ENCODE peak calls at places on chromosomes 12 and 14, in ten cellular contexts. H is keratinocyte; I is upper lobe of left lung; D is K562; Z is OCI-LY7; M is PC-3; A is body of pancreas; U is Peyer's patch; T is CD8-positive, alpha-beta T cell; K is hepatocyte. G is an unnamed sample. For H3K9me3, the result is how much of the 10 kb centered on the place peaks cover.

GRCh38 chr14:29627141-29627540 is 300.5 kb downstream of the PRKD1 start:
- DNase-seq in Z (no peak), I (no peak), D (no peak), K (no peak), M (no peak), A (no peak), H (no peak), T (no peak), U (no peak), G (no peak)

GRCh38 chr12:42698213-42698612 is 108.7 kb upstream of the PRICKLE1 start:
- DNase-seq in A (no peak), M (no peak), U (no peak), D (no peak), T (no peak), K (peak), H (no peak), Z (no peak), I (no peak), G (no peak)

GRCh38 chr14:57293851-57294837 is 25.4 kb downstream of the AP5M1 start:
- DNase-seq in H (no peak), K (peak), D (no peak), I (no peak), T (no peak), U (no peak), Z (peak), M (peak), A (no peak), G (no peak)

GRCh38 chr12:23084236-23084995 is 459.4 kb downstream of the ETNK1 start:
- DNase-seq in T (no peak), H (peak), K (peak), I (no peak), A (peak), M (peak), U (no peak), Z (no peak), D (peak), G (no peak)

GRCh38 chr14:66003082-66003740 is 483.0 kb upstream of the CCDC196 start:
- DNase-seq in Z (no peak), H (no peak), U (no peak), T (no peak), M (peak), D (no peak), K (no peak), I (peak), A (no peak), G (no peak)

GRCh38 chr14:49194067-49194466 is 392.1 kb downstream of the RPS29 start:
- DNase-seq in T (no peak), K (no peak), I (no peak), H (no peak), Z (no peak), M (no peak), A (no peak), D (no peak), U (no peak), G (no peak)

GRCh38 chr14:26594756-26595545 is 2.9 kb downstream of the NOVA1 start:
- DNase-seq in U (no peak), I (no peak), K (no peak), D (no peak), M (no peak), T (no peak), Z (no peak), H (no peak), A (no peak), G (no peak)

GRCh38 chr12:71426030-71426570 is 13.5 kb upstream of the LGR5 start:
- DNase-seq in H (no peak), A (no peak), D (no peak), M (no peak), U (no peak), T (no peak), I (no peak), K (no peak), Z (no peak), G (no peak)

GRCh38 chr14:59236195-59236594 is 47.7 kb downstream of the DAAM1 start:
- DNase-seq in K (no peak), M (no peak), H (no peak), Z (no peak), U (no peak), D (no peak), I (no peak), A (no peak), T (no peak), G (no peak)

GRCh38 chr14:65333926-65334687 is 78.4 kb upstream of the FUT8 start:
- DNase-seq in K (peak), H (no peak), T (no peak), D (no peak), M (no peak), A (no peak), I (no peak), U (peak), Z (peak), G (no peak)

GRCh38 chr12:55966408-55967281 is at the start of gene CDK2:
- DNase-seq in U (peak), K (peak), I (peak), Z (peak), A (peak), T (peak), M (peak), D (peak), H (no peak), G (peak)

GRCh38 chr14:79732911-79733310 is 478.4 kb downstream of the DIO2 start:
- DNase-seq in D (no peak), A (no peak), T (no peak), Z (no peak), U (no peak), K (no peak), I (no peak), M (no peak), H (no peak), G (no peak)

GRCh38 chr12:73158341-73158740 is 886.2 kb downstream of the TRHDE start:
- DNase-seq in I (no peak), H (no peak), U (no peak), A (no peak), Z (no peak), D (no peak), K (no peak), T (no peak), M (no peak), G (no peak)

GRCh38 chr12:31233061-31233730 is 92.8 kb downstream of the SINHCAF start:
- DNase-seq in M (no peak), T (no peak), A (no peak), H (no peak), D (no peak), U (no peak), Z (no peak), K (no peak), I (no peak), G (no peak)

GRCh38 chr12:111298583-111299436 is 70.1 kb downstream of the PHETA1 start:
- DNase-seq in K (peak), M (peak), U (peak), H (no peak), A (peak), T (peak), D (peak), Z (peak), I (peak), G (no peak)

GRCh38 chr12:93832126-93832525 is 155.0 kb downstream of the CRADD start:
- DNase-seq in M (no peak), I (no peak), K (no peak), H (no peak), T (no peak), U (no peak), A (no peak), D (no peak), Z (no peak), G (no peak)

GRCh38 chr14:68219407-68219806 is 399.8 kb downstream of the RAD51B start:
- DNase-seq in D (no peak), K (no peak), Z (no peak), H (no peak), T (no peak), A (no peak), M (no peak), I (no peak), U (no peak), G (no peak)

GRCh38 chr12:66629138-66629880 is 49.6 kb downstream of the GRIP1 start:
- DNase-seq in T (no peak), U (no peak), I (no peak), H (no peak), K (no peak), D (no peak), Z (no peak), A (peak), M (no peak), G (no peak)

GRCh38 chr14:89473979-89474378 is 56.9 kb upstream of the FOXN3 start:
- DNase-seq in A (no peak), U (no peak), Z (no peak), M (peak), I (no peak), H (no peak), T (no peak), K (no peak), D (no peak), G (no peak)

GRCh38 chr14:94401083-94401482 is 12.7 kb upstream of the SERPINA1 start:
- DNase-seq in I (no peak), M (peak), Z (no peak), U (no peak), K (no peak), H (no peak), A (no peak), T (no peak), D (no peak), G (no peak)

GRCh38 chr12:94305293-94305957 is 154.2 kb downstream of the CEP83 start:
- DNase-seq in U (no peak), K (no peak), I (peak), D (no peak), H (no peak), M (no peak), T (no peak), Z (no peak), A (no peak), G (no peak)

GRCh38 chr12:9651265-9651729 is 18.2 kb upstream of the CLEC2D start:
- DNase-seq in D (no peak), T (no peak), M (peak), U (peak), Z (peak), H (no peak), I (no peak), A (no peak), K (no peak), G (no peak)

GRCh38 chr12:48903363-48903981 is 21.8 kb downstream of the FKBP11 start:
- DNase-seq in U (no peak), M (no peak), Z (no peak), I (peak), K (no peak), A (no peak), H (no peak), T (no peak), D (no peak), G (no peak)

GRCh38 chr12:25829192-25829591 is 129.3 kb upstream of the RASSF8 start:
- DNase-seq in A (no peak), K (peak), M (peak), H (no peak), D (no peak), Z (no peak), T (no peak), U (no peak), I (no peak), G (no peak)

GRCh38 chr14:54766276-54767138 is 136.1 kb downstream of the GCH1 start:
- DNase-seq in M (no peak), D (peak), A (no peak), U (no peak), Z (no peak), H (no peak), I (no peak), T (no peak), K (no peak), G (no peak)

GRCh38 chr12:53190108-53190729 is 9.5 kb upstream of the CSAD start:
- DNase-seq in H (no peak), M (peak), U (no peak), T (peak), I (peak), A (peak), Z (peak), K (peak), D (peak), G (peak)

GRCh38 chr14:105078294-105078693 is 13.1 kb upstream of the GPR132 start:
- DNase-seq in K (no peak), D (no peak), I (no peak), M (no peak), A (no peak), U (no peak), Z (no peak), H (no peak), T (no peak), G (no peak)
- H3K27ac ChIP-seq in K (no peak), D (no peak), I (no peak), M (no peak), A (no peak), U (no peak), Z (no peak), H (no peak), T (no peak), G (no peak)

GRCh38 chr14:92974541-92975345 is 51.8 kb downstream of the CHGA start:
- DNase-seq in I (no peak), D (no peak), T (no peak), U (no peak), Z (no peak), H (no peak), K (no peak), A (no peak), M (no peak), G (no peak)

GRCh38 chr14:92971601-92972180 is 48.7 kb downstream of the CHGA start:
- DNase-seq in H (no peak), D (no peak), M (no peak), K (no peak), Z (no peak), U (no peak), A (no peak), T (no peak), I (no peak), G (no peak)

GRCh38 chr14:92973265-92973797 is 50.4 kb downstream of the CHGA start:
- DNase-seq in K (peak), T (peak), Z (peak), M (peak), H (peak), I (peak), A (peak), U (no peak), D (peak), G (no peak)

GRCh38 chr14:92976268-92976667 is 53.3 kb downstream of the CHGA start:
- DNase-seq in D (no peak), M (no peak), U (no peak), Z (no peak), I (no peak), T (no peak), H (no peak), A (no peak), K (no peak), G (no peak)

DNA sequence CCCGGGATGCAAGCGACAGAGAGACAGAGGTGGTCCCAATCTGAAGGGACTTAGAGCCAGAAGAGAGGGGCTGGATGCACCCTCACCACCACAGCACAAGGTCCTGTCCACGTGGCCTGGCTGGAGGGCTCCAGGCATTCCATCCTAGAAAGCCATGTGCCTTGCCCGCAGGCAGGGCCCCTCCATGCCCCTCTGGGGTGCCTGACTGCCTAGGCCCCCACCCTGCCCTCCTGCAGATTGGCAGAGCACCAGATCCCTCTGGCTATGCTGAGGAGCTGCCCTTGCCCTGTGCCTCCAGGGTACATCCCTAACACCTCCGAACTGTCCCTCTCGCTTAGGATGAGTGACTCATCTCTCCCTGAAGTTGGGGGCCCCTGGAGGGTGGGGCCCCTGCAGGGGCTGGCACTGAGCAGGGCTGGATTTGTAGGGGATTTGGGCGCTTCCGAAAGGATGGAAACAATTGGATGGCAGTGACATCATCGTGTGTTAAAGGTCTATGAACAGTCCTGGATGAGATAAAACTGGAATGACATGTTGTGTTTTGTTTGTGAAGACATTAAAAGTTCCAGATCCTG is 50.9 kb downstream of the CHGA start:
- DNase-seq in A (no peak), I (no peak), U (no peak), Z (no peak), T (no peak), D (no peak), K (peak), H (no peak), M (no peak), G (no peak)
- H3K9me3 ChIP-seq in A (under half), I (under half), U (under half), Z (under half), T (under half), D (under half), K (under half), H (under half), M (under half), G (under half)

GRCh38 chr12:7695159-7695930 is at the start of gene GDF3:
- DNase-seq in A (peak), T (no peak), H (no peak), D (no peak), K (no peak), M (no peak), I (peak), U (no peak), Z (no peak), G (no peak)
- H3K4me3 ChIP-seq in A (no peak), T (no peak), H (no peak), D (no peak), K (no peak), M (no peak), I (peak), U (no peak), Z (no peak), G (no peak)

DNA sequence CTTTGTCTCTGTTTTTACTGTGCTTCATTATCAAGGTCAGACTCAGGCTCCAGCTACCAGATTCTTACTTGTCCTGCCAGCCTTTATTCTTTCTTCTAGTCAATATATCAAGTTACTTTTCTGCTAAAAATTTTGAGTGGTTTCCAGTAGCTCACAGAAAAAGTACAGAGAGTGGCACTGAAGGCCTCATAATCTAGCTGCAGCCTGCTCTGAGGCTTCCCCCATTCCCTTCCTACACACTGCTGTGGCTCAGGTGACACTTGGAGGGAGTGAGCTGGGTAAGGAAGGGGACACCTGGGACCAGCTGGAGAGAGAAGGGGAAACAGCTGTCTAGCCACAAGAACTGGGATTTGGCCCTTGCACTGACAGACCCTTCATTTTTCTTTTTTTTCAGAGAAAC is 25.4 kb downstream of the TTC6 start:
- DNase-seq in M (peak), Z (no peak), K (no peak), D (no peak), H (no peak), U (no peak), A (no peak), T (no peak), I (no peak), G (no peak)
- H3K27ac ChIP-seq in M (peak), Z (no peak), K (no peak), D (no peak), H (no peak), U (no peak), A (no peak), T (no peak), I (no peak), G (no peak)

GRCh38 chr12:130333341-130333740 is 4.3 kb upstream of the PIWIL1 start:
- DNase-seq in I (no peak), D (no peak), K (no peak), M (no peak), A (no peak), H (no peak), U (no peak), Z (no peak), T (no peak), G (no peak)
- H3K9me3 ChIP-seq in I (under half), D (under half), K (under half), M (under half), A (under half), H (under half), U (under half), Z (under half), T (under half), G (under half)

DNA sequence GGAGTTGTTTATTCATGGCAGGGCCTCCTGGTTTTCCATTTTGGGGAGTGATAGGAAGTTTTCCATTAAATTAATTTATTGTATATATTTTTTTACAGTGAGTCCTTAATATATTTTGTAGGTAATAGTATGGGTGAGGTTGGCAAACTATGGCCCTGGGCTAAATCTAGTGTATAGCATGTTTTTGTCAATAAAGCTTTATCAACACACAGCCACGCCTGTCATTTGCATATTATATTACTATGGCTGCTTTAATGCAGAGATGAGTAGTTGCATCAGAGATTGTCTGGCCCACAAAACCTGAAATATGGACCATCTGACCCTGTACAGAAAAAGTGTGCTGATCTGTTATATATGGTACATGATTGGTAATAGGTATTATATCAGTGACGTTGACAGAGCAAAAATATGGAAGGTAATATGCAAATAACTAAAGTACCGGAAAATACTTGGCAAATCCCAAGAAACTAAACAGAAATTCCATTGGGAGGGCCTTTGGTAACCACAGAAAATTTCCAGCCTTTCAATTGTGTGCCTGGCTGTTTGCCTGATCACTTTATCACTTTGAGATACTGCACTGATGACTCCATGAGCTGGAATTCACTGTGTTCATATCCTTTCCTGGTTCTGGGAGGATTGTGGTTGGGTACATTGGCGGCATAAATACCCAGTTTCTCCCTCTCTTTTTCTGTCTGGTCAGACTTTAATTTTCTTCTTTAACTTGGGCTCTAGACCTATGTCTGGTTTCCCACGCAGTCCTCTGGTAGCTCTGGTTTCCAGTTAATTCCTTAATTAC is 61.7 kb upstream of the RFLNA start:
- DNase-seq in I (no peak), M (peak), K (peak), Z (no peak), D (no peak), T (no peak), U (no peak), A (no peak), H (peak), G (no peak)
- H3K4me3 ChIP-seq in I (no peak), M (no peak), K (no peak), Z (no peak), D (no peak), T (no peak), U (no peak), A (no peak), H (peak), G (no peak)

GRCh38 chr14:61474671-61475070 is 153.3 kb downstream of the PRKCH start:
- DNase-seq in K (no peak), U (no peak), D (no peak), I (no peak), M (no peak), H (no peak), T (no peak), Z (no peak), A (no peak), G (no peak)

GRCh38 chr14:61474021-61474420 is 152.6 kb downstream of the PRKCH start:
- DNase-seq in T (no peak), A (no peak), M (no peak), H (no peak), D (no peak), K (no peak), I (no peak), Z (no peak), U (no peak), G (no peak)

GRCh38 chr14:61472025-61472672 is 150.8 kb downstream of the PRKCH start:
- DNase-seq in M (peak), D (no peak), U (peak), K (peak), A (no peak), H (no peak), T (no peak), Z (peak), I (no peak), G (peak)

GRCh38 chr14:61471297-61471980 is 150.1 kb downstream of the PRKCH start:
- DNase-seq in A (no peak), I (no peak), D (no peak), H (no peak), K (no peak), M (no peak), Z (peak), T (no peak), U (peak), G (no peak)

DNA sequence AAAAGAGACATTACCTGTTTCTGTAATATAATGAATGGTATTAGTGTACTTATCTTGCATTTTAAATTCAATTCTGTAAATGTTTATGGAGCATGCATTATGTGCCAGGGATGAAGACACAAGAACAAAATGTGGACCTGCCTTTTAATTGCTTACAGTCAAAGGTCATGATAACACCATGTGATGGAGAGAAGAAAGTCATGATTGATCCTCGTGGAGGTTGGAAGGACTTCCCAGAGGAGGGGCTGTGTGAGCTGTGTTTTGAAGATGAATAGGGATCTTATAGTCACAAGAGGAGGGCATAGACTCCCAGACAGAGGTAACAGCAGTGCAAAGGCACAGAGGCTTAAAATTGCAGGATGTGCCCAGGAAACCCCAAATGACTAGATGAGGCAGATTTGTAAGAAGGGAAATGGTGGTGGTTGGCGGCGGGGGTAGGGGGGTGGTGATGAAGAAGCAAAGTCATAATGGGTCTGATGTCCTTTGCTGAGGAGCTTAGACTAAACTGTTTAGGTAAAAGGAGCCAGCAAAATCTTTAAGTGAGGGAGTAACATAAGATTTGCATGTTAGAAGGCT is 151.5 kb downstream of the PRKCH start:
- DNase-seq in Z (peak), T (peak), I (no peak), K (no peak), A (no peak), D (no peak), M (no peak), H (no peak), U (peak), G (peak)
- H3K27ac ChIP-seq in Z (peak), T (peak), I (peak), K (peak), A (no peak), D (no peak), M (peak), H (no peak), U (peak), G (peak)

G was measured in effector memory CD4-positive, alpha-beta T cell.